ENCODE peak calls at places on chromosomes 6 and 20, in nine cellular contexts. E, H, B, M, T, V, Y, R and O are unnamed samples.

GRCh38 chr6:134416501-134417154 is 98.7 kb upstream of the SGK1 start:
- DNase-seq in B (peak; percentile 42), R (no peak), V (peak; percentile 76), E (no peak), H (no peak), M (no peak), T (no peak), Y (peak; percentile 69), O (no peak)

GRCh38 chr6:30037182-30037788 is 23.8 kb upstream of the POLR1H start:
- DNase-seq in M (no peak), Y (peak; percentile 18), E (no peak), H (no peak), R (no peak), V (peak; percentile 15), B (peak; percentile 48), T (no peak), O (no peak)

GRCh38 chr20:62761759-62762131 is 34.5 kb upstream of the MRGBP start:
- DNase-seq in E (no peak), V (no peak), T (no peak), B (no peak), M (no peak), R (no peak), H (no peak), Y (no peak), O (no peak)

GRCh38 chr6:68640506-68640875 is 5.4 kb downstream of the ADGRB3 start:
- DNase-seq in R (no peak), E (no peak), B (no peak), Y (no peak), V (no peak), T (no peak), H (no peak), M (no peak), O (no peak)

GRCh38 chr20:61897401-61898295 is 168.0 kb downstream of the TAF4 start:
- DNase-seq in V (no peak), Y (no peak), T (no peak), H (no peak), M (no peak), R (no peak), E (no peak), B (no peak), O (no peak)

GRCh38 chr6:3825851-3826581 is 23.2 kb upstream of the FAM50B start:
- DNase-seq in H (no peak), T (no peak), B (peak; percentile 99), R (peak; percentile 31), V (peak; percentile 99), Y (peak; percentile 98), E (peak; percentile 50), M (peak; percentile 86), O (peak; percentile 78)

GRCh38 chr6:51398064-51398740 is 579.5 kb downstream of the TFAP2B start:
- DNase-seq in R (no peak), M (peak; percentile 13), H (no peak), B (no peak), Y (no peak), E (no peak), V (no peak), T (no peak), O (no peak)

GRCh38 chr20:840858-841567 is 7.5 kb downstream of the FAM110A start:
- DNase-seq in E (no peak), V (no peak), B (no peak), H (no peak), M (peak; percentile 64), R (no peak), Y (no peak), T (no peak), O (peak; percentile 74)

GRCh38 chr6:15352229-15352628 is 106.4 kb downstream of the JARID2 start:
- DNase-seq in E (no peak), R (no peak), H (no peak), M (no peak), V (no peak), B (no peak), Y (no peak), T (no peak), O (no peak)

GRCh38 chr20:50843331-50844276 is 48.7 kb downstream of the BCAS4 start:
- DNase-seq in H (no peak), T (no peak), Y (no peak), E (no peak), M (no peak), V (no peak), R (no peak), B (no peak), O (no peak)

GRCh38 chr6:24919404-24919892 is 16.3 kb downstream of the RIPOR2 start:
- DNase-seq in R (no peak), H (no peak), V (no peak), E (no peak), T (peak; percentile 46), Y (no peak), M (no peak), B (no peak), O (no peak)

GRCh38 chr6:3117912-3118352 is 579 bp upstream of the BPHL start:
- DNase-seq in T (no peak), H (no peak), M (no peak), Y (no peak), E (no peak), R (no peak), B (no peak), V (no peak), O (no peak)

GRCh38 chr6:137155830-137156229 is 17.6 kb downstream of the IL22RA2 start:
- DNase-seq in T (no peak), E (no peak), R (no peak), M (no peak), H (no peak), Y (peak; percentile 17), B (peak; percentile 14), V (no peak), O (no peak)

GRCh38 chr6:4928426-4928825 is 75.4 kb downstream of the RPP40 start:
- DNase-seq in T (no peak), Y (peak; percentile 53), B (peak; percentile 37), M (no peak), V (peak; percentile 75), H (no peak), E (no peak), R (no peak), O (no peak)

GRCh38 chr6:158411998-158412397 is 99.7 kb downstream of the TULP4 start:
- DNase-seq in Y (no peak), R (no peak), T (no peak), V (no peak), H (no peak), E (no peak), M (peak; percentile 78), B (no peak), O (no peak)

GRCh38 chr6:51648774-51649173 is 438.6 kb downstream of the PKHD1 start:
- DNase-seq in H (no peak), B (no peak), M (no peak), R (no peak), E (no peak), V (no peak), T (no peak), Y (no peak), O (no peak)

GRCh38 chr6:2986722-2987196 is 12.9 kb upstream of the NQO2 start:
- DNase-seq in E (no peak), B (peak; percentile 85), V (peak; percentile 92), Y (peak; percentile 65), R (no peak), H (no peak), T (no peak), M (no peak), O (no peak)

GRCh38 chr6:135535989-135536414 is 38.5 kb upstream of the AHI1 start:
- DNase-seq in Y (peak; percentile 76), B (peak; percentile 94), M (peak; percentile 8), H (no peak), T (no peak), V (peak; percentile 87), R (no peak), E (no peak), O (no peak)